ENCODE peak calls at places on chromosome 19, in six cellular contexts. One of them, this sample, is unnamed.

GRCh38 chr19:871446-872265 is 12.2 kb downstream of the CFD start:
- DNase-seq in activated CD8-positive, alpha-beta T cell treated with anti-CD3 and anti-CD28 coated beads for 36 hours: no peak
- DNase-seq in T-helper 1 cell: no peak
- DNase-seq in GM23248: no peak
- DNase-seq in CD4-positive, CD25-positive, alpha-beta regulatory T cell: peak
- DNase-seq in AG04449: no peak
- DNase-seq in this sample: no peak

GRCh38 chr19:6744381-6745288 is 5.2 kb downstream of the TRIP10 start:
- DNase-seq in T-helper 1 cell: no peak
- DNase-seq in activated CD8-positive, alpha-beta T cell treated with anti-CD3 and anti-CD28 coated beads for 36 hours: no peak
- DNase-seq in AG04449: no peak
- DNase-seq in GM23248: peak
- DNase-seq in CD4-positive, CD25-positive, alpha-beta regulatory T cell: no peak
- DNase-seq in this sample: no peak

GRCh38 chr19:46766569-46767317 is 20.5 kb upstream of the STRN4 start:
- DNase-seq in CD4-positive, CD25-positive, alpha-beta regulatory T cell: peak
- DNase-seq in GM23248: peak
- DNase-seq in AG04449: no peak
- DNase-seq in activated CD8-positive, alpha-beta T cell treated with anti-CD3 and anti-CD28 coated beads for 36 hours: peak
- DNase-seq in T-helper 1 cell: peak
- DNase-seq in this sample: no peak

GRCh38 chr19:51448011-51448744 is 10.1 kb downstream of the SIGLEC8 start:
- DNase-seq in T-helper 1 cell: peak
- DNase-seq in CD4-positive, CD25-positive, alpha-beta regulatory T cell: no peak
- DNase-seq in AG04449: no peak
- DNase-seq in activated CD8-positive, alpha-beta T cell treated with anti-CD3 and anti-CD28 coated beads for 36 hours: peak
- DNase-seq in GM23248: no peak
- DNase-seq in this sample: no peak

GRCh38 chr19:42441047-42441440 is 1.7 kb downstream of the CXCL17 start:
- DNase-seq in GM23248: peak
- DNase-seq in activated CD8-positive, alpha-beta T cell treated with anti-CD3 and anti-CD28 coated beads for 36 hours: peak
- DNase-seq in AG04449: no peak
- DNase-seq in T-helper 1 cell: no peak
- DNase-seq in CD4-positive, CD25-positive, alpha-beta regulatory T cell: no peak
- DNase-seq in this sample: no peak

GRCh38 chr19:29777916-29778315 is 33.9 kb upstream of the CCNE1 start:
- DNase-seq in AG04449: no peak
- DNase-seq in GM23248: no peak
- DNase-seq in activated CD8-positive, alpha-beta T cell treated with anti-CD3 and anti-CD28 coated beads for 36 hours: no peak
- DNase-seq in CD4-positive, CD25-positive, alpha-beta regulatory T cell: no peak
- DNase-seq in T-helper 1 cell: no peak
- DNase-seq in this sample: no peak

GRCh38 chr19:44903602-44904425 is 1.8 kb upstream of the APOE start:
- DNase-seq in activated CD8-positive, alpha-beta T cell treated with anti-CD3 and anti-CD28 coated beads for 36 hours: peak
- DNase-seq in AG04449: no peak
- DNase-seq in CD4-positive, CD25-positive, alpha-beta regulatory T cell: peak
- DNase-seq in T-helper 1 cell: peak
- DNase-seq in GM23248: peak
- DNase-seq in this sample: peak

GRCh38 chr19:6971366-6971765 is 49.9 kb downstream of the MBD3L2B start:
- DNase-seq in activated CD8-positive, alpha-beta T cell treated with anti-CD3 and anti-CD28 coated beads for 36 hours: no peak
- DNase-seq in CD4-positive, CD25-positive, alpha-beta regulatory T cell: no peak
- DNase-seq in GM23248: peak
- DNase-seq in T-helper 1 cell: no peak
- DNase-seq in AG04449: no peak
- DNase-seq in this sample: no peak

GRCh38 chr19:56538761-56539263 is at the start of gene ZFP28:
- DNase-seq in T-helper 1 cell: no peak
- DNase-seq in GM23248: no peak
- DNase-seq in AG04449: no peak
- DNase-seq in activated CD8-positive, alpha-beta T cell treated with anti-CD3 and anti-CD28 coated beads for 36 hours: peak
- DNase-seq in CD4-positive, CD25-positive, alpha-beta regulatory T cell: no peak
- DNase-seq in this sample: peak

GRCh38 chr19:35938282-35939224 is 2.4 kb downstream of the LRFN3 start:
- DNase-seq in activated CD8-positive, alpha-beta T cell treated with anti-CD3 and anti-CD28 coated beads for 36 hours: no peak
- DNase-seq in CD4-positive, CD25-positive, alpha-beta regulatory T cell: no peak
- DNase-seq in GM23248: no peak
- DNase-seq in T-helper 1 cell: no peak
- DNase-seq in AG04449: no peak
- DNase-seq in this sample: no peak

GRCh38 chr19:7550987-7551761 is 15.7 kb downstream of the PNPLA6 start:
- DNase-seq in GM23248: peak
- DNase-seq in CD4-positive, CD25-positive, alpha-beta regulatory T cell: peak
- DNase-seq in activated CD8-positive, alpha-beta T cell treated with anti-CD3 and anti-CD28 coated beads for 36 hours: peak
- DNase-seq in AG04449: no peak
- DNase-seq in T-helper 1 cell: peak
- DNase-seq in this sample: no peak